ENCODE peak calls at places on chromosomes 11 and 22, in nine cellular contexts. U, I, V, E, W, L, N, Z and A are unnamed samples.

GRCh38 chr11:61201476-61201875 is 1.8 kb upstream of the PGA3 start:
- DNase-seq in V (no peak), N (no peak), I (peak), W (no peak), L (no peak), Z (no peak), E (no peak), U (no peak), A (no peak)

GRCh38 chr22:36775589-36775965 is 342 bp downstream of the IFT27 start:
- DNase-seq in N (peak), L (no peak), W (no peak), E (no peak), V (no peak), U (peak), Z (peak), I (peak), A (no peak)

GRCh38 chr11:3824714-3825472 is 15.9 kb downstream of the RHOG start:
- DNase-seq in W (no peak), L (peak), E (peak), N (peak), U (no peak), I (peak), Z (peak), V (peak), A (no peak)

GRCh38 chr11:119491753-119492455 is 68.9 kb upstream of the THY1 start:
- DNase-seq in W (no peak), E (no peak), N (no peak), I (no peak), L (no peak), V (no peak), Z (no peak), U (no peak), A (no peak)

GRCh38 chr11:47765086-47765485 is 2.1 kb downstream of the FNBP4 start:
- DNase-seq in Z (no peak), E (no peak), N (no peak), W (no peak), I (peak), L (no peak), V (no peak), U (no peak), A (no peak)

GRCh38 chr11:70341881-70342429 is 56.4 kb upstream of the CTTN start:
- DNase-seq in E (no peak), W (no peak), Z (no peak), N (no peak), L (no peak), U (no peak), I (no peak), V (no peak), A (no peak)

GRCh38 chr22:37419916-37420655 is 7.2 kb downstream of the ELFN2 start:
- DNase-seq in V (no peak), U (no peak), W (no peak), L (no peak), I (peak), N (peak), E (no peak), Z (no peak), A (no peak)

GRCh38 chr11:66338276-66339162 is 2.3 kb upstream of the RIN1 start:
- DNase-seq in U (no peak), W (no peak), E (peak), V (no peak), I (no peak), Z (no peak), N (no peak), L (no peak), A (no peak)

GRCh38 chr11:78380615-78381029 is 37.0 kb downstream of the GAB2 start:
- DNase-seq in L (no peak), W (no peak), V (no peak), I (no peak), E (no peak), U (no peak), Z (no peak), N (no peak), A (no peak)

GRCh38 chr11:102843474-102843873 is at the start of gene MMP3:
- DNase-seq in U (no peak), V (no peak), L (no peak), E (no peak), Z (no peak), N (no peak), I (no peak), W (no peak), A (no peak)

GRCh38 chr22:23888615-23889401 is 5.4 kb upstream of the MIF start:
- DNase-seq in N (no peak), E (no peak), U (no peak), L (no peak), Z (no peak), I (no peak), W (no peak), V (no peak), A (peak)

GRCh38 chr11:102111787-102112653 is 1.8 kb downstream of the YAP1 start:
- DNase-seq in Z (no peak), W (no peak), L (no peak), N (peak), U (peak), E (no peak), V (peak), I (peak), A (no peak)

GRCh38 chr11:69493931-69494821 is 12.7 kb downstream of the LINC01488 start:
- DNase-seq in Z (no peak), E (peak), U (no peak), N (no peak), I (no peak), L (no peak), V (no peak), W (no peak), A (no peak)

GRCh38 chr11:95652002-95652472 is 137.5 kb downstream of the FAM76B start:
- DNase-seq in W (no peak), Z (peak), I (no peak), L (no peak), E (no peak), U (no peak), V (no peak), N (no peak), A (no peak)

GRCh38 chr11:36391062-36391461 is 95.0 kb downstream of the PRR5L start:
- DNase-seq in E (no peak), Z (no peak), U (no peak), L (no peak), I (peak), V (no peak), W (no peak), N (no peak), A (no peak)

GRCh38 chr22:23796461-23796860 is 9.7 kb downstream of the SMARCB1 start:
- DNase-seq in L (no peak), V (no peak), U (no peak), Z (no peak), N (no peak), E (no peak), W (no peak), I (no peak), A (no peak)

GRCh38 chr11:119728226-119728626 is 774 bp downstream of the NECTIN1 start:
- DNase-seq in E (no peak), L (no peak), U (peak), V (no peak), I (no peak), N (peak), Z (no peak), W (no peak), A (no peak)

GRCh38 chr11:108019870-108020540 is 11.3 kb downstream of the CUL5 start:
- DNase-seq in Z (no peak), U (no peak), L (no peak), V (no peak), E (no peak), I (no peak), N (peak), W (no peak), A (no peak)

GRCh38 chr11:123822022-123822421 is 15.9 kb upstream of the OR6M1 start:
- DNase-seq in I (no peak), V (peak), E (no peak), N (no peak), W (no peak), Z (no peak), L (no peak), U (peak), A (no peak)

GRCh38 chr22:47088480-47089145 is 326.2 kb downstream of the TBC1D22A start:
- DNase-seq in V (no peak), L (no peak), I (no peak), U (no peak), E (no peak), Z (no peak), N (no peak), W (no peak), A (no peak)

GRCh38 chr11:68664141-68664540 is 20.2 kb upstream of the GAL start:
- DNase-seq in N (no peak), I (no peak), U (no peak), L (no peak), Z (no peak), E (no peak), V (no peak), W (no peak), A (no peak)

GRCh38 chr22:43272301-43272700 is 70.9 kb downstream of the SCUBE1 start:
- DNase-seq in W (no peak), U (no peak), Z (no peak), N (no peak), I (no peak), L (no peak), E (no peak), V (no peak), A (no peak)

GRCh38 chr11:9571766-9572120 is 1.7 kb upstream of the WEE1 start:
- DNase-seq in E (no peak), N (no peak), U (no peak), V (no peak), W (no peak), I (no peak), Z (no peak), L (no peak), A (no peak)

GRCh38 chr11:123505546-123506299 is 75.7 kb downstream of the GRAMD1B start:
- DNase-seq in W (no peak), N (no peak), E (no peak), L (no peak), U (no peak), Z (no peak), V (no peak), I (no peak), A (peak)

GRCh38 chr22:24502540-24502939 is 7.4 kb downstream of the UPB1 start:
- DNase-seq in W (no peak), V (no peak), E (no peak), I (no peak), L (no peak), N (no peak), U (no peak), Z (no peak), A (no peak)

GRCh38 chr11:2098691-2099522 is 40.3 kb downstream of the IGF2 start:
- DNase-seq in U (no peak), W (no peak), N (no peak), Z (no peak), I (no peak), V (no peak), L (no peak), E (no peak), A (no peak)

GRCh38 chr11:83409891-83410290 is 123.7 kb upstream of the CCDC90B start:
- DNase-seq in W (no peak), L (no peak), I (no peak), N (no peak), U (peak), E (no peak), V (no peak), Z (peak), A (no peak)

GRCh38 chr11:46356911-46357482 is 9.7 kb downstream of the DGKZ start:
- DNase-seq in I (no peak), V (no peak), E (peak), Z (no peak), W (no peak), U (no peak), L (no peak), N (no peak), A (no peak)

GRCh38 chr11:67662806-67663514 is 11.5 kb downstream of the ALDH3B2 start:
- DNase-seq in N (no peak), Z (no peak), E (no peak), W (no peak), L (no peak), U (no peak), I (no peak), V (no peak), A (no peak)

GRCh38 chr11:1654388-1655167 is 25.0 kb downstream of the KRTAP5-5 start:
- DNase-seq in I (no peak), N (no peak), W (no peak), U (no peak), L (no peak), Z (no peak), E (no peak), V (no peak), A (no peak)

GRCh38 chr22:17085277-17086091 is 684 bp downstream of the IL17RA start:
- DNase-seq in U (peak), V (peak), Z (no peak), E (peak), N (no peak), I (peak), W (no peak), L (no peak), A (no peak)

GRCh38 chr22:23182289-23183106 is 2.2 kb downstream of the BCR start:
- DNase-seq in L (no peak), U (no peak), N (peak), V (no peak), E (peak), W (no peak), I (peak), Z (no peak), A (no peak)

GRCh38 chr11:57303990-57304579 is 20.7 kb downstream of the TNKS1BP1 start:
- DNase-seq in I (no peak), L (no peak), W (no peak), N (no peak), Z (no peak), E (peak), V (no peak), U (peak), A (no peak)

GRCh38 chr11:9047986-9048522 is 43.3 kb downstream of the SCUBE2 start:
- DNase-seq in I (no peak), W (no peak), Z (peak), N (peak), U (no peak), L (no peak), E (no peak), V (no peak), A (no peak)

GRCh38 chr22:26444777-26445176 is 15.7 kb downstream of the ASPHD2 start:
- DNase-seq in U (no peak), I (no peak), W (no peak), Z (no peak), N (no peak), E (no peak), L (no peak), V (no peak), A (no peak)

GRCh38 chr22:35551549-35552177 is 11.0 kb downstream of the RASD2 start:
- DNase-seq in W (no peak), E (no peak), V (no peak), I (no peak), U (no peak), Z (no peak), L (no peak), N (no peak), A (no peak)

GRCh38 chr11:9170450-9170849 is 79.1 kb upstream of the SCUBE2 start:
- DNase-seq in N (no peak), U (no peak), V (no peak), I (no peak), E (no peak), Z (no peak), L (no peak), W (no peak), A (no peak)

GRCh38 chr22:42127606-42128005 is 3.0 kb downstream of the CYP2D6 start:
- DNase-seq in Z (no peak), N (no peak), W (no peak), E (no peak), I (no peak), L (no peak), V (no peak), U (no peak), A (no peak)

GRCh38 chr22:45239378-45240136 is 1.1 kb downstream of the KIAA0930 start:
- DNase-seq in W (no peak), U (no peak), I (no peak), V (no peak), N (no peak), Z (no peak), L (no peak), E (no peak), A (no peak)
- H3K27ac ChIP-seq in W (no peak), U (no peak), I (no peak), V (no peak), N (no peak), Z (no peak), L (no peak), E (no peak), A (peak)

DNA sequence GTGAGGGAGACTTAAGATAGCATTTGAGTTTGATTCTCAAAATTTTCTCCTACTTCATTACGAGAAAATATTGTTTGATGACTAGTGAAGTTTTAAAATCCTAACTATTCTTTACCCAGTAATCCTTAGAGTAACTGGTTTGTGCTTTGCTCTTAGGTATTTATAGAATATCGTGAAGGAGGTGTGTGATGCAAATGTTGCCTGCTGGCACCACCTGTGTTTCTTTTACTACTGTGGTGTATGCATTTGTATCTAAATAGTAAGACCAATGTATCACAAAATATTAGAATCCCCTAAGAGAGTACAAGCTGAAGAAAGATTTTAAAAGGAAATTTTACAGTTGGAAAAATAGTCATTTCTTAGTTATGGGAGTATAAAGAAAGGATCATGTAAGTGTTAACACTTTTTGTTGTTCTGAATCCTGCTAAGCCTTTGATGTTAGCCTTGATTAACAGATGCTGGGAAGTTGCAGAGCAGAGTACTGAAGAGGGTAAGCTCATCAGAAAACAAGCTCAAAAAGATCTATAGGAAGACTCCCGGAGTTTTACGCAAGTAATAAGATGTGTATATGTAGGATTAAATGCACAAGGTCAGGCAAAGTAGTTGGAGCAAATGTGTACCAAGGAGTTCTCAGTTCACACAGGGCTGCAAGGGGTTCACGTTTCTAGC is 102.2 kb upstream of the SLC6A5 start:
- DNase-seq in I (no peak), E (no peak), Z (no peak), V (no peak), U (no peak), L (no peak), W (no peak), N (no peak), A (no peak)
- H3K27ac ChIP-seq in I (no peak), E (no peak), Z (no peak), V (no peak), U (no peak), L (no peak), W (no peak), N (no peak), A (no peak)

GRCh38 chr11:86152006-86152862 is 83.3 kb upstream of the PICALM start:
- DNase-seq in L (no peak), E (no peak), Z (no peak), V (no peak), N (no peak), I (no peak), W (no peak), U (peak), A (peak)

GRCh38 chr11:86150826-86151187 is 81.9 kb upstream of the PICALM start:
- DNase-seq in I (no peak), Z (no peak), N (no peak), E (no peak), L (no peak), V (no peak), W (no peak), U (no peak), A (no peak)

GRCh38 chr11:86149813-86150212 is 80.9 kb upstream of the PICALM start:
- DNase-seq in E (no peak), Z (no peak), U (no peak), L (no peak), V (no peak), N (no peak), I (no peak), W (no peak), A (no peak)

GRCh38 chr11:86152901-86153300 is 84.0 kb upstream of the PICALM start:
- DNase-seq in N (no peak), L (no peak), V (no peak), E (no peak), Z (no peak), I (no peak), W (no peak), U (no peak), A (no peak)

GRCh38 chr11:86151188-86152005 is 82.5 kb upstream of the PICALM start:
- DNase-seq in Z (no peak), W (peak), E (peak), U (no peak), I (no peak), N (peak), L (no peak), V (no peak), A (peak)
- H3K27ac ChIP-seq in Z (peak), W (peak), E (peak), U (peak), I (no peak), N (peak), L (no peak), V (no peak), A (peak)

GRCh38 chr11:126357055-126357962 is 1.8 kb downstream of the ST3GAL4 start:
- DNase-seq in U (no peak), L (no peak), Z (no peak), V (no peak), I (no peak), W (no peak), N (no peak), E (peak), A (no peak)
- H3K27ac ChIP-seq in U (no peak), L (no peak), Z (peak), V (no peak), I (no peak), W (peak), N (no peak), E (peak), A (peak)